ENCODE peak calls at places on chromosomes 3 and 15, in ten cellular contexts. L, C, F, V, K, Z, Q, J, P and I are unnamed samples.

GRCh38 chr3:126956866-126957650 is 25.9 kb upstream of the PLXNA1 start:
- DNase-seq in L (peak), C (no peak), F (no peak), V (no peak), K (no peak), Z (no peak), Q (peak), J (no peak), P (no peak), I (no peak)

GRCh38 chr3:141738636-141739363 is 702 bp downstream of the RNF7 start:
- DNase-seq in L (no peak), C (peak), F (peak), V (no peak), K (no peak), Z (peak), Q (no peak), J (peak), P (peak), I (peak)

GRCh38 chr15:86115138-86115801 is 35.6 kb downstream of the AGBL1 start:
- DNase-seq in L (no peak), C (no peak), F (no peak), V (no peak), K (no peak), Z (no peak), Q (no peak), J (no peak), P (no peak), I (peak)

GRCh38 chr3:126306397-126306796 is 50.8 kb downstream of the KLF15 start:
- DNase-seq in L (no peak), C (no peak), F (no peak), V (no peak), K (no peak), Z (no peak), Q (no peak), J (no peak), P (no peak), I (no peak)

GRCh38 chr15:69910511-69910910 is 187.2 kb downstream of the TLE3 start:
- DNase-seq in L (no peak), C (no peak), F (no peak), V (no peak), K (no peak), Z (no peak), Q (no peak), J (no peak), P (no peak), I (no peak)

GRCh38 chr3:40055956-40056355 is 246.5 kb downstream of the MYRIP start:
- DNase-seq in L (no peak), C (no peak), F (no peak), V (no peak), K (no peak), Z (no peak), Q (no peak), J (no peak), P (no peak), I (no peak)

GRCh38 chr3:122101646-122102045 is 46.5 kb downstream of the CD86 start:
- DNase-seq in L (no peak), C (peak), F (peak), V (no peak), K (no peak), Z (peak), Q (no peak), J (peak), P (peak), I (peak)

GRCh38 chr15:65211157-65211982 is at the start of gene CILP:
- DNase-seq in L (no peak), C (no peak), F (no peak), V (no peak), K (no peak), Z (no peak), Q (peak), J (peak), P (peak), I (peak)

GRCh38 chr15:64530472-64530871 is 70.1 kb downstream of the ZNF609 start:
- DNase-seq in L (no peak), C (no peak), F (no peak), V (no peak), K (no peak), Z (no peak), Q (no peak), J (no peak), P (no peak), I (no peak)

GRCh38 chr15:88467935-88468528 is 524 bp downstream of the MRPS11 start:
- DNase-seq in L (no peak), C (no peak), F (no peak), V (no peak), K (no peak), Z (peak), Q (no peak), J (peak), P (peak), I (peak)

GRCh38 chr15:81886586-81886985 is 159.2 kb downstream of the MEX3B start:
- DNase-seq in L (no peak), C (no peak), F (no peak), V (no peak), K (no peak), Z (no peak), Q (no peak), J (no peak), P (peak), I (no peak)

GRCh38 chr3:168077091-168077490 is 18.6 kb downstream of the GOLIM4 start:
- DNase-seq in L (no peak), C (peak), F (no peak), V (no peak), K (no peak), Z (no peak), Q (no peak), J (no peak), P (peak), I (no peak)

GRCh38 chr3:182920515-182921084 is 59.7 kb downstream of the DCUN1D1 start:
- DNase-seq in L (peak), C (peak), F (no peak), V (no peak), K (no peak), Z (no peak), Q (peak), J (peak), P (no peak), I (peak)

GRCh38 chr3:62332771-62333381 is 40.5 kb downstream of the FEZF2 start:
- DNase-seq in L (no peak), C (peak), F (peak), V (no peak), K (peak), Z (peak), Q (no peak), J (peak), P (peak), I (peak)

GRCh38 chr15:76199106-76200082 is 111.9 kb downstream of the ETFA start:
- DNase-seq in L (no peak), C (no peak), F (no peak), V (no peak), K (no peak), Z (no peak), Q (peak), J (peak), P (peak), I (peak)

GRCh38 chr3:119700269-119700919 is 2.4 kb upstream of the CFAP91 start:
- DNase-seq in L (no peak), C (peak), F (peak), V (no peak), K (no peak), Z (peak), Q (no peak), J (peak), P (peak), I (peak)

GRCh38 chr15:95281470-95281869 is 1049.0 kb upstream of the NR2F2 start:
- DNase-seq in L (no peak), C (no peak), F (no peak), V (no peak), K (no peak), Z (no peak), Q (no peak), J (no peak), P (peak), I (peak)

GRCh38 chr3:30183421-30183820 is 423.0 kb upstream of the TGFBR2 start:
- DNase-seq in L (no peak), C (no peak), F (no peak), V (no peak), K (no peak), Z (no peak), Q (no peak), J (no peak), P (no peak), I (no peak)

DNA sequence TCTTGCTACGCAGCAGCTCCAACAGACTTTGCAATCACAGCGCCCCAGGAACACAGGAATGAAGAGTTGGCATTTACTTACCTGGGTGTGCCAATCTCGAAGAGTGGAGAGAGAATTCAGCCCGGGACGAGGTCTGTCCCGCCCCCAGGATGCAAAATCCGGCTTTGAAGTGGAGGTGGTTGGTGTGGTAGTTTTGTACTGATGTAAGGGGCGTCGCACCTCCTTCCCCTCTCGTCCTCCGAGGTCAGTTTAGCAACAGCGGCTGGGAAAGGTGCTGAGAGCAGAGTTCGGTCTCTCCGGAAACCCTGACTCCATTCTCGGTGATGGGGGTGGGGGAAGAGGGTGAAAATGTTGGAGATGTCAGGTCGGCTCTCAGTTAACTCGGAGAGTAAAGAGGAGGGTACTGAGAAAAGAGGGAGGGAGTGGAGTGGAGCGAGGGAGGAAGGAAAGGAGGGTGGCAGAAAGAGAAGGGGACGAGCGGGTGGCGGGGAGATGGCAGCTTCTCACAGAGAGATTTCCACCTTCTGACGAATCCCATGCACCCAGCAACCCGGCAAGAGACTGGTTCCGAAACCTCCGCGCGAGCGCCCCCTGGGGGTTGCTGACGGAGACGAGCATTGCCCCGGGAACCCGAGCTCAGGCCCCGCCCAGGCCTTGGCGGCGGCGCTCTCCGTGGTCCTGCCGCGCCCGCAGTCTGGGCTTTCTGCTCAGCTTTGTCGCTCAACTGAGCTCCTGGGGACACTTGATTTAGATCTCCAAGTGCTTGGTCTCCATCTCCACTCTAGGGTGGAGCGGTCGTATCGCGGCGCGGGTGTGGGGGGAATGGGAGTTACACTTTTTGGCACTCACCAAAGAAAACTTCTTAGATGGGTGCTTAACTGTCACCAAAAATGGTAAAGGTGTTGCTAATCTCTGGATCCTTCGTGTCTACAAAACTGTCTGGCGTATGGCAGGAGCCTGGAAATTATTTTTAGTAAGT is at the start of gene CPNE4:
- DNase-seq in L (peak), C (peak), F (peak), V (no peak), K (peak), Z (peak), Q (peak), J (peak), P (peak), I (peak)
- TF ChIP-seq CTCF in L (peak), C (peak), F (peak), V (peak), K (peak), Z (peak), Q (peak), J (peak), P (peak), I (peak)

GRCh38 chr3:53805463-53806159 is 40.6 kb downstream of the CHDH start:
- DNase-seq in L (no peak), C (no peak), F (no peak), V (no peak), K (no peak), Z (no peak), Q (no peak), J (no peak), P (no peak), I (no peak)

GRCh38 chr3:53804697-53805462 is 41.3 kb downstream of the CHDH start:
- DNase-seq in L (peak), C (peak), F (no peak), V (no peak), K (no peak), Z (no peak), Q (no peak), J (peak), P (peak), I (peak)

GRCh38 chr3:53803124-53803815 is 42.9 kb downstream of the CHDH start:
- DNase-seq in L (no peak), C (no peak), F (no peak), V (no peak), K (no peak), Z (no peak), Q (no peak), J (no peak), P (no peak), I (no peak)

GRCh38 chr3:53802256-53802880 is 43.9 kb downstream of the CHDH start:
- DNase-seq in L (no peak), C (no peak), F (no peak), V (no peak), K (no peak), Z (no peak), Q (no peak), J (no peak), P (no peak), I (no peak)

DNA sequence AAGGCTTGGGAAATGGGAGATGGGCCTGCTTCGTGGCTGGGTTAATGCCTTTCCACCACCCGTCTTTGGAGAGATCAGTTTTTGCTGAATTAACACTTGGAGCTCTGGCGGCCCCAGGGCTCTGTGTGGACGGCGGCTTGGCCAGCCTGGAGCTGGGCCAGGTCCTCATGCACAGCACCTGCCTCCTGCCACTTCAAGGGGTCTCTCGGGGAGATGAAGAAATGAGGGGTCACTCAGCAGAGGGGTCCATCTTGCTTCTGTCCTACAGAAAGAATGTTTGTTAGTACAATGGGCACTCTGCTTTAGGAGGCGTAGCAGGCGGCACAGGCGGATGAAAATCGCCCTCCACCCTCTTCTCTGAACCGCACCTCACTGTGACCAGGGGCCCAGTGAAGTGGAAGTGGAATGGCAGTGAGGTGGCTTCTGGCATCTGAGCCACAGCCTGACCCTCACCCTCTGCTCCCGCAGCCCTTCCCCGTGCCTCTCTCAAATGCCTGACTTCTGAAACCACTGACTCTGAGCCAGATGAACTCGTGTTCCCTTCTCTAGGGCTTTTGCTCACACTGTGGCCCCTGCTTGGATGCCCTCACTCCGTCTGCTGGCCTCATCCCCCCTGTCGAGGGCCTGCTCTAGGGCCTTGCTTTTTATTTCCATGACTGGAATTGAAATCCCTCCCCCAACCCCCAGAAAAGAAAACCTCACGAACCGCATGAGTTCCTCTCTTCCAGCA is 42.2 kb downstream of the CHDH start:
- DNase-seq in L (no peak), C (no peak), F (no peak), V (no peak), K (no peak), Z (no peak), Q (no peak), J (no peak), P (no peak), I (no peak)
- TF ChIP-seq CTCF in L (no peak), C (no peak), F (no peak), V (no peak), K (no peak), Z (no peak), Q (no peak), J (no peak), P (no peak), I (no peak)

DNA sequence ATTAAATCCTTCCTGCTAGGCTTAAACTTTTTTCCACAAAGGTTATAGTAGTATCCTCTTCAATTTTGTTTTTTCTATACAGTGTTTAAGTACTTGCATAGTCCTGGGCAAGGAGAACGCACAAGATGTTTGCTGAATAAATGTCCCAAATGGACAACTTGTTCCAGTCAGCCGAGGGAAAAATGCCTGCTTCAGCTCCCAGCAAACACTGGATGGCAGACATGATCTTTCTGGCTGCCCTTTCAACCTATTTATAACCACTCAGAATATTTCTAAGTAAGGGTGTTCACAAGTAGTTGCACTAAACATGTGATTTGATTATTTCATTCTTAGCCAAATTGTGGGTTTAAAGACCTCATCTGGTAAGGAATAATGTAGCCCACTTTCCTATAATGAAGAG is 29.8 kb downstream of the GNB4 start:
- DNase-seq in L (no peak), C (no peak), F (no peak), V (no peak), K (no peak), Z (no peak), Q (no peak), J (peak), P (peak), I (peak)
- TF ChIP-seq CTCF in L (peak), C (peak), F (peak), V (peak), K (peak), Z (peak), Q (peak), J (peak), P (peak), I (peak)

GRCh38 chr3:86180696-86181095 is 810.3 kb downstream of the VGLL3 start:
- DNase-seq in L (no peak), C (peak), F (no peak), V (no peak), K (no peak), Z (peak), Q (no peak), J (no peak), P (no peak), I (no peak)
- TF ChIP-seq CTCF in L (peak), C (peak), F (no peak), V (no peak), K (peak), Z (peak), Q (no peak), J (no peak), P (no peak), I (no peak)